ENCODE peak calls at places on chromosomes 1 and 21, in nine cellular contexts. F is OCI-LY7, C is neural progenitor cell, O is GM23338, I is HCT116, J is PC-3, G is GM23248, U is SK-N-SH, Y is MM.1S. K is an unnamed sample.

GRCh38 chr1:156510709-156511108 is 10.1 kb upstream of the MEF2D start:
- DNase-seq in Y (peak; percentile 4), U (no peak), F (no peak), O (no peak), J (no peak), C (no peak), G (peak; percentile 91), I (no peak), K (no peak)

GRCh38 chr1:81912383-81912782 is 111.6 kb downstream of the ADGRL2 start:
- DNase-seq in C (no peak), O (no peak), F (no peak), J (peak; percentile 76), U (no peak), G (no peak), Y (no peak), I (no peak), K (no peak)

GRCh38 chr1:151056574-151056973 is 2.8 kb downstream of the CDC42SE1 start:
- DNase-seq in O (no peak), C (no peak), J (no peak), F (no peak), Y (no peak), U (no peak), G (no peak), I (no peak), K (peak; percentile 50)

GRCh38 chr1:70248729-70249128 is 27.5 kb downstream of the SRSF11 start:
- DNase-seq in C (no peak), Y (peak; percentile 14), F (no peak), O (no peak), J (no peak), G (no peak), U (no peak), I (no peak), K (no peak)

GRCh38 chr1:229947968-229948367 is 119.1 kb upstream of the GALNT2 start:
- DNase-seq in C (no peak), Y (no peak), F (no peak), U (no peak), I (no peak), J (peak; percentile 52), O (no peak), G (peak; percentile 5), K (no peak)

GRCh38 chr1:160797861-160798273 is 1.9 kb downstream of the LY9 start:
- DNase-seq in I (no peak), C (no peak), U (no peak), F (peak; percentile 80), Y (peak; percentile 38), O (no peak), J (peak; percentile 37), G (no peak), K (no peak)

GRCh38 chr1:112695276-112695675 is 11.7 kb downstream of the RHOC start:
- DNase-seq in F (no peak), G (no peak), I (no peak), J (no peak), Y (no peak), U (no peak), C (no peak), O (no peak), K (no peak)

GRCh38 chr1:211420389-211420788 is 71.6 kb downstream of the RD3 start:
- DNase-seq in O (no peak), I (no peak), Y (no peak), C (peak; percentile 7), U (no peak), J (peak; percentile 21), F (no peak), G (peak; percentile 55), K (no peak)

GRCh38 chr1:153612755-153613331 is at the start of gene S100A16:
- DNase-seq in Y (no peak), G (peak; percentile 90), I (peak; percentile 56), F (no peak), O (peak; percentile 68), U (no peak), C (no peak), J (peak; percentile 95), K (peak; percentile 82)

GRCh38 chr1:212247987-212248386 is 37.2 kb upstream of the PPP2R5A start:
- DNase-seq in Y (no peak), C (no peak), G (no peak), I (no peak), U (no peak), J (no peak), F (no peak), O (no peak), K (peak; percentile 41)

GRCh38 chr1:58727363-58727762 is 27.5 kb upstream of the MYSM1 start:
- DNase-seq in I (peak; percentile 83), O (no peak), C (no peak), Y (no peak), G (peak; percentile 95), J (peak; percentile 98), U (no peak), F (no peak), K (peak; percentile 18)

GRCh38 chr1:223748773-223749733 is 36.7 kb downstream of the CAPN2 start:
- DNase-seq in C (peak; percentile 81), F (peak; percentile 20), Y (peak; percentile 68), O (peak; percentile 66), I (no peak), G (peak; percentile 78), J (peak; percentile 56), U (peak; percentile 88), K (peak; percentile 84)

GRCh38 chr21:33402011-33402979 is 918 bp upstream of the IFNGR2 start:
- DNase-seq in O (peak; percentile 77), Y (no peak), F (peak; percentile 60), J (no peak), I (no peak), C (peak; percentile 59), G (peak; percentile 83), U (peak; percentile 78), K (peak; percentile 78)

GRCh38 chr1:157994704-157995540 is 1.5 kb downstream of the KIRREL1 start:
- DNase-seq in F (no peak), Y (no peak), J (peak; percentile 35), I (no peak), U (no peak), O (no peak), C (no peak), G (peak; percentile 77), K (no peak)

GRCh38 chr1:114756009-114756892 is 1.5 kb downstream of the CSDE1 start:
- DNase-seq in C (no peak), F (peak; percentile 49), O (no peak), I (no peak), J (peak; percentile 63), G (peak; percentile 32), Y (peak; percentile 79), U (no peak), K (no peak)

GRCh38 chr1:191707288-191707687 is 451.0 kb upstream of the RGS18 start:
- DNase-seq in Y (no peak), I (no peak), O (no peak), F (no peak), C (no peak), U (no peak), J (peak; percentile 33), G (no peak), K (no peak)

GRCh38 chr1:245441699-245442098 is 286.9 kb downstream of the KIF26B start:
- DNase-seq in O (no peak), G (peak; percentile 68), J (no peak), Y (no peak), C (no peak), U (peak; percentile 80), F (no peak), I (no peak), K (no peak)

GRCh38 chr21:43758132-43758619 is 17.9 kb downstream of the CSTB start:
- DNase-seq in G (no peak), I (no peak), J (no peak), Y (no peak), F (no peak), O (no peak), U (no peak), C (no peak), K (no peak)
- TF ChIP-seq EZH2phosphoT487 in G (no peak), I (no peak), J (no peak), Y (no peak), F (no peak), O (no peak), U (no peak), C (no peak), K (no peak)

GRCh38 chr1:108152782-108153222 is 47.3 kb downstream of the SLC25A24 start:
- DNase-seq in I (no peak), U (no peak), O (no peak), F (no peak), C (no peak), J (no peak), Y (no peak), G (no peak), K (no peak)

GRCh38 chr1:108154323-108154722 is 45.8 kb downstream of the SLC25A24 start:
- DNase-seq in Y (no peak), U (no peak), F (no peak), I (no peak), O (no peak), G (no peak), J (peak; percentile 40), C (no peak), K (no peak)

GRCh38 chr1:108151548-108151947 is 48.6 kb downstream of the SLC25A24 start:
- DNase-seq in O (no peak), I (no peak), Y (no peak), U (no peak), J (no peak), F (no peak), G (no peak), C (no peak), K (no peak)

GRCh38 chr1:108149796-108150467 is 50.2 kb downstream of the SLC25A24 start:
- DNase-seq in I (no peak), O (no peak), Y (no peak), G (peak; percentile 40), J (no peak), C (no peak), U (no peak), F (no peak), K (no peak)
- H3K4me2 ChIP-seq in I (no peak overlapping the region), O (no peak overlapping the region), Y (no peak overlapping the region), G (no peak overlapping the region), J (no peak overlapping the region), C (no peak overlapping the region), U (no peak overlapping the region), F (no peak overlapping the region), K (no peak overlapping the region)

DNA sequence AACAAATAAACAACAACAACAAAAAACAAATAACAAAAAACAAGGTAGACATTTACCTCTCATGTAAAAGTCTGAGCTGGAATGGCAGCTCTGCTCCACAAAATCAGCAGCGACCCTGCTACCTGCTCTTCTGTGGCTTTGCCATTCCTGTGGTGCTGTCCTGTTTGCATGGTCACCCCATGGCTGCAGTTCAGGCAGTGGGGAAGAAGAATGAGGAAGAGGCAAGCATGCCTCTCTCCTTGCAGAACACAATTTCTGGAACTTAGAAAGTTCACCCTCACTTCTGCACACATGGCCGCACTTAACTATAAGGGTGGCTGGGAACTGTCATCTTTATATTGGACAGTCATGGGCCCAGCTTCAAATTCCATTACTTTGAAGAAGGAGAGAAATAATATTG is 84.8 kb upstream of the GNG12 start:
- DNase-seq in C (no peak), Y (no peak), F (no peak), G (no peak), U (no peak), I (no peak), J (no peak), O (no peak), K (no peak)
- H3K4me1 ChIP-seq in C (no peaks in the 10 kb centered on the region), Y (no peaks in the 10 kb centered on the region), F (no peaks in the 10 kb centered on the region), G (no peaks in the 10 kb centered on the region), U (peaks cover 2% of the 10 kb centered on the region), I (no peaks in the 10 kb centered on the region), J (no peaks in the 10 kb centered on the region), O (no peaks in the 10 kb centered on the region), K (no peaks in the 10 kb centered on the region)

DNA sequence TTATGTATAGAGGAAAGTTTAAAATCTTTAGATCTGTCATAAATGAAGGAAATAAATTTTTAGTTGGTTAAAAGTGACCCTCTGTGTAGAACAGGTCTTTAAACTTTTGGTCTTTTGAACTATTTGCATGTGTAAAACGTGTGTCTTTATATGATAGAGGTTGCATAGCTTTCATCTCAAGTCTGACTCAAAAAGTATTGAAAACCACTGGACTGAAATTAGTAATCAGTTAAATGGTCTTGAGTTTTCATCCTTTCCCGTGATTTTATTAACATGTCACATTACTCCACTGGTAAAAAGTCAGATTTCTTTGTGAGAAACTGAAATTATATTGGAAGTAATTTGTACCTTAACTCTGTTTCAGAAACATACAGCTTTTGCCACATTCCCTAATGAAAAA is 1.8 kb downstream of the RNPC3 start:
- DNase-seq in G (no peak), Y (no peak), I (no peak), U (no peak), C (no peak), F (no peak), O (no peak), J (no peak), K (no peak)
- TF ChIP-seq EZH2phosphoT487 in G (no peak), Y (no peak), I (no peak), U (no peak), C (no peak), F (no peak), O (no peak), J (no peak), K (no peak)

K was measured in hepatocyte.